ENCODE peak calls at places on chromosome 2, in five cellular contexts. J is RWPE1; K is CD8-positive, alpha-beta T cell; C is frontal cortex; G is H54. Z is an unnamed sample.

GRCh38 chr2:46634905-46635304 is 155.5 kb downstream of the TMEM247 start:
- DNase-seq in C (no peak), G (no peak), J (no peak), K (no peak), Z (no peak)

GRCh38 chr2:3124921-3125760 is 252.5 kb downstream of the EIPR1 start:
- DNase-seq in C (no peak), K (no peak), J (no peak), G (no peak), Z (no peak)

GRCh38 chr2:46331099-46331766 is 34.0 kb downstream of the EPAS1 start:
- DNase-seq in K (no peak), J (no peak), G (no peak), C (no peak), Z (no peak)

GRCh38 chr2:73685770-73686438 is 43.7 kb upstream of the NAT8 start:
- DNase-seq in C (no peak), K (no peak), J (no peak), G (no peak), Z (peak; percentile 8)

GRCh38 chr2:227759411-227760113 is 13.9 kb downstream of the SCYGR8 start:
- DNase-seq in K (no peak), G (no peak), C (no peak), J (peak; percentile 71), Z (peak; percentile 68)

GRCh38 chr2:219402665-219403515 is 15.2 kb upstream of the DNPEP start:
- DNase-seq in G (peak; percentile 67), J (peak; percentile 76), C (peak; percentile 81), K (peak; percentile 58), Z (peak; percentile 56)

GRCh38 chr2:241547781-241548450 is 10.6 kb upstream of the BOK start:
- DNase-seq in J (no peak), K (no peak), C (no peak), G (no peak), Z (no peak)

GRCh38 chr2:36951574-36951973 is 14.8 kb downstream of the STRN start:
- DNase-seq in G (peak; percentile 32), K (no peak), J (peak; percentile 63), C (no peak), Z (no peak)

GRCh38 chr2:217075225-217075802 is 215.4 kb upstream of the TNP1 start:
- DNase-seq in G (no peak), K (no peak), J (no peak), C (no peak), Z (no peak)

GRCh38 chr2:65706376-65706775 is 274.0 kb upstream of the SPRED2 start:
- DNase-seq in C (no peak), K (no peak), G (no peak), J (no peak), Z (no peak)

GRCh38 chr2:218367415-218368149 is 10.9 kb downstream of the CATIP start:
- DNase-seq in G (no peak), J (peak; percentile 75), C (peak; percentile 87), K (peak; percentile 57), Z (no peak)

GRCh38 chr2:183248866-183249567 is 124.8 kb downstream of the NUP35 start:
- DNase-seq in C (no peak), K (no peak), G (peak; percentile 12), J (peak; percentile 55), Z (peak; percentile 43)

GRCh38 chr2:43228782-43229659 is 2.6 kb upstream of the ZFP36L2 start:
- DNase-seq in J (no peak), K (no peak), G (no peak), C (no peak), Z (peak; percentile 66)

GRCh38 chr2:10246370-10246769 is 56.3 kb upstream of the HPCAL1 start:
- DNase-seq in C (no peak), K (no peak), G (no peak), J (no peak), Z (no peak)

GRCh38 chr2:207791579-207792243 is 22.0 kb upstream of the FZD5 start:
- DNase-seq in G (no peak), K (no peak), C (no peak), J (peak; percentile 42), Z (no peak)

GRCh38 chr2:232875256-232876070 is 5.4 kb downstream of the SNORC start:
- DNase-seq in J (no peak), G (no peak), K (no peak), C (peak; percentile 61), Z (no peak)

Z was measured in kidney glomerular epithelial cell.